ENCODE peak calls at places on chromosomes 1 and 21, in five cellular contexts. C is A172, K is AG09309, J is cardiac fibroblast, V is T-helper 17 cell. W is an unnamed sample.

GRCh38 chr1:93827633-93828436 is 51.2 kb downstream of the DNTTIP2 start:
- DNase-seq in C (no peak), K (no peak), J (peak; percentile 45), V (no peak), W (no peak)

GRCh38 chr1:18618546-18619466 is 11.8 kb upstream of the PAX7 start:
- DNase-seq in C (peak; percentile 88), K (no peak), J (no peak), V (no peak), W (no peak)

GRCh38 chr1:53327183-53327941 is 508 bp downstream of the LRP8 start:
- DNase-seq in C (peak; percentile 14), K (no peak), J (peak; percentile 27), V (peak; percentile 43), W (peak; percentile 35)

GRCh38 chr1:205434738-205435137 is 12.9 kb upstream of the LEMD1 start:
- DNase-seq in C (no peak), K (no peak), J (no peak), V (no peak), W (no peak)

GRCh38 chr1:150765229-150765976 is at the start of gene CTSS:
- DNase-seq in C (peak; percentile 25), K (no peak), J (peak; percentile 44), V (no peak), W (no peak)

GRCh38 chr1:37763791-37764741 is 854 bp downstream of the EPHA10 start:
- DNase-seq in C (no peak), K (no peak), J (peak; percentile 53), V (no peak), W (no peak)

GRCh38 chr1:221161571-221162041 is 282.4 kb downstream of the HLX start:
- DNase-seq in C (peak; percentile 16), K (no peak), J (peak; percentile 27), V (no peak), W (no peak)

GRCh38 chr1:117127840-117128239 is 6.3 kb upstream of the TRIM45 start:
- DNase-seq in C (no peak), K (no peak), J (peak; percentile 32), V (no peak), W (no peak)

GRCh38 chr1:186806477-186806876 is 22.3 kb upstream of the PLA2G4A start:
- DNase-seq in C (peak; percentile 50), K (no peak), J (peak; percentile 74), V (no peak), W (no peak)

GRCh38 chr21:36027352-36027751 is 33.0 kb downstream of the SETD4 start:
- DNase-seq in C (no peak), K (no peak), J (peak; percentile 38), V (no peak), W (no peak)

W was measured in effector CD8-positive, alpha-beta T cell.